ENCODE peak calls at places on chromosome 17, in ten cellular contexts. One of them, this sample, is unnamed.
A peak's percentile ranks its signal among the peaks of the same experiment; 100 is the strongest.

GRCh38 chr17:44655983-44656700 is at the start of gene MEIOC:
- DNase-seq in suprapubic skin: no peak
- DNase-seq in endodermal cell: peak; percentile 97
- DNase-seq in K562: no peak
- DNase-seq in A549: peak; percentile 97
- DNase-seq in left lung: no peak
- DNase-seq in CD8-positive, alpha-beta T cell: peak; percentile 16
- DNase-seq in stomach: no peak
- DNase-seq in MM.1S: no peak
- DNase-seq in mucosa of descending colon: peak; percentile 19
- DNase-seq in this sample: no peak

GRCh38 chr17:39209317-39210092 is 9.4 kb downstream of the RPL19 start:
- DNase-seq in suprapubic skin: no peak
- DNase-seq in endodermal cell: peak; percentile 86
- DNase-seq in K562: peak; percentile 40
- DNase-seq in A549: no peak
- DNase-seq in left lung: peak; percentile 83
- DNase-seq in CD8-positive, alpha-beta T cell: peak; percentile 70
- DNase-seq in stomach: peak; percentile 67
- DNase-seq in MM.1S: no peak
- DNase-seq in mucosa of descending colon: peak; percentile 70
- DNase-seq in this sample: no peak

GRCh38 chr17:30906101-30906911 is at the start of gene TEFM:
- DNase-seq in suprapubic skin: peak; percentile 95
- DNase-seq in endodermal cell: peak; percentile 100
- DNase-seq in K562: peak; percentile 85
- DNase-seq in A549: peak; percentile 96
- DNase-seq in left lung: peak; percentile 90
- DNase-seq in CD8-positive, alpha-beta T cell: peak; percentile 87
- DNase-seq in stomach: peak; percentile 91
- DNase-seq in MM.1S: peak; percentile 91
- DNase-seq in mucosa of descending colon: peak; percentile 96
- DNase-seq in this sample: peak; percentile 79

GRCh38 chr17:43608313-43608712 is 53.4 kb downstream of the MEOX1 start:
- DNase-seq in suprapubic skin: no peak
- DNase-seq in endodermal cell: no peak
- DNase-seq in K562: no peak
- DNase-seq in A549: no peak
- DNase-seq in left lung: no peak
- DNase-seq in CD8-positive, alpha-beta T cell: no peak
- DNase-seq in stomach: no peak
- DNase-seq in MM.1S: no peak
- DNase-seq in mucosa of descending colon: no peak
- DNase-seq in this sample: peak; percentile 84

GRCh38 chr17:45086865-45087495 is 25.9 kb downstream of the NMT1 start:
- DNase-seq in suprapubic skin: no peak
- DNase-seq in endodermal cell: no peak
- DNase-seq in K562: no peak
- DNase-seq in A549: no peak
- DNase-seq in left lung: no peak
- DNase-seq in CD8-positive, alpha-beta T cell: no peak
- DNase-seq in stomach: no peak
- DNase-seq in MM.1S: no peak
- DNase-seq in mucosa of descending colon: no peak
- DNase-seq in this sample: no peak

GRCh38 chr17:17091276-17091675 is 49.0 kb downstream of the MPRIP start:
- DNase-seq in suprapubic skin: no peak
- DNase-seq in endodermal cell: no peak
- DNase-seq in K562: no peak
- DNase-seq in A549: no peak
- DNase-seq in left lung: no peak
- DNase-seq in CD8-positive, alpha-beta T cell: no peak
- DNase-seq in stomach: no peak
- DNase-seq in MM.1S: no peak
- DNase-seq in mucosa of descending colon: peak; percentile 24
- DNase-seq in this sample: no peak

GRCh38 chr17:5425826-5426225 is 5.8 kb downstream of the RPAIN start:
- DNase-seq in suprapubic skin: no peak
- DNase-seq in endodermal cell: no peak
- DNase-seq in K562: no peak
- DNase-seq in A549: no peak
- DNase-seq in left lung: no peak
- DNase-seq in CD8-positive, alpha-beta T cell: no peak
- DNase-seq in stomach: no peak
- DNase-seq in MM.1S: no peak
- DNase-seq in mucosa of descending colon: no peak
- DNase-seq in this sample: no peak

GRCh38 chr17:33140413-33141099 is 148.9 kb downstream of the SPACA3 start:
- DNase-seq in suprapubic skin: no peak
- DNase-seq in endodermal cell: no peak
- DNase-seq in K562: no peak
- DNase-seq in A549: no peak
- DNase-seq in left lung: no peak
- DNase-seq in CD8-positive, alpha-beta T cell: no peak
- DNase-seq in stomach: no peak
- DNase-seq in MM.1S: no peak
- DNase-seq in mucosa of descending colon: no peak
- DNase-seq in this sample: no peak

GRCh38 chr17:338442-339192 is 14.0 kb downstream of the RPH3AL start:
- DNase-seq in suprapubic skin: no peak
- DNase-seq in endodermal cell: no peak
- DNase-seq in K562: no peak
- DNase-seq in A549: no peak
- DNase-seq in left lung: no peak
- DNase-seq in CD8-positive, alpha-beta T cell: no peak
- DNase-seq in stomach: peak; percentile 63
- DNase-seq in MM.1S: no peak
- DNase-seq in mucosa of descending colon: peak; percentile 27
- DNase-seq in this sample: no peak

GRCh38 chr17:41917192-41917591 is 1.6 kb downstream of the ACLY start:
- DNase-seq in suprapubic skin: no peak
- DNase-seq in endodermal cell: no peak
- DNase-seq in K562: no peak
- DNase-seq in A549: no peak
- DNase-seq in left lung: no peak
- DNase-seq in CD8-positive, alpha-beta T cell: no peak
- DNase-seq in stomach: no peak
- DNase-seq in MM.1S: no peak
- DNase-seq in mucosa of descending colon: no peak
- DNase-seq in this sample: no peak

GRCh38 chr17:71071837-71072236 is 902.5 kb downstream of the KCNJ2 start:
- DNase-seq in suprapubic skin: no peak
- DNase-seq in endodermal cell: no peak
- DNase-seq in K562: no peak
- DNase-seq in A549: peak; percentile 83
- DNase-seq in left lung: peak; percentile 40
- DNase-seq in CD8-positive, alpha-beta T cell: no peak
- DNase-seq in stomach: no peak
- DNase-seq in MM.1S: no peak
- DNase-seq in mucosa of descending colon: no peak
- DNase-seq in this sample: peak; percentile 97

DNA sequence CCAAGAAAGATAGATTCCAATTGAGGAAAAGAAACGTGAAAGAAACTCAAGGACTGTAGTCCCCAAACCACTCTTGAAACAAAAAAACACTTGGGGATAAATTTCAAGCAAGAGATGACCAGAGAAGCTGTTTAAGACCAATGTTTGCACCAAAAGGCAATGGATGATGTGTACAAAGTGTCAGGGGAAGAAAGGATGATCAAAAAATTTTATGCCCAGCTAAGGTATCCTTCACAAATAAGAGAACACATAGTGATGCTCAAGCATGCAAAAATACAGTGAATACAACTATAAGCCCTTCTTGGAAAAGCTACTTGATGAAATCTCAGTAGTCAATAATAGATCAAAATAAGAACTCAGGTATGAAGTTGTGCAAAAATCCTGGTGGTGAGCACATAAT is 281.1 kb downstream of the CEP112 start:
- DNase-seq in suprapubic skin: no peak
- DNase-seq in endodermal cell: no peak
- DNase-seq in K562: no peak
- DNase-seq in A549: no peak
- DNase-seq in left lung: no peak
- DNase-seq in CD8-positive, alpha-beta T cell: no peak
- DNase-seq in stomach: no peak
- DNase-seq in MM.1S: no peak
- DNase-seq in mucosa of descending colon: no peak
- DNase-seq in this sample: no peak
- TF ChIP-seq CTCF in suprapubic skin: no peak
- TF ChIP-seq CTCF in endodermal cell: no peak
- TF ChIP-seq CTCF in K562: no peak
- TF ChIP-seq CTCF in A549: no peak
- TF ChIP-seq CTCF in left lung: no peak
- TF ChIP-seq CTCF in CD8-positive, alpha-beta T cell: no peak
- TF ChIP-seq CTCF in stomach: no peak
- TF ChIP-seq CTCF in MM.1S: no peak
- TF ChIP-seq CTCF in mucosa of descending colon: no peak
- TF ChIP-seq CTCF in this sample: no peak

GRCh38 chr17:74449306-74449705 is 17.1 kb upstream of the CD300A start:
- DNase-seq in suprapubic skin: peak; percentile 76
- DNase-seq in endodermal cell: no peak
- DNase-seq in K562: no peak
- DNase-seq in A549: no peak
- DNase-seq in left lung: no peak
- DNase-seq in CD8-positive, alpha-beta T cell: no peak
- DNase-seq in stomach: no peak
- DNase-seq in MM.1S: no peak
- DNase-seq in mucosa of descending colon: no peak
- DNase-seq in this sample: no peak

GRCh38 chr17:74450231-74450630 is 16.2 kb upstream of the CD300A start:
- DNase-seq in suprapubic skin: no peak
- DNase-seq in endodermal cell: no peak
- DNase-seq in K562: no peak
- DNase-seq in A549: no peak
- DNase-seq in left lung: no peak
- DNase-seq in CD8-positive, alpha-beta T cell: no peak
- DNase-seq in stomach: no peak
- DNase-seq in MM.1S: no peak
- DNase-seq in mucosa of descending colon: no peak
- DNase-seq in this sample: no peak

GRCh38 chr17:74450925-74451403 is 15.5 kb upstream of the CD300A start:
- DNase-seq in suprapubic skin: no peak
- DNase-seq in endodermal cell: no peak
- DNase-seq in K562: no peak
- DNase-seq in A549: no peak
- DNase-seq in left lung: no peak
- DNase-seq in CD8-positive, alpha-beta T cell: no peak
- DNase-seq in stomach: no peak
- DNase-seq in MM.1S: no peak
- DNase-seq in mucosa of descending colon: no peak
- DNase-seq in this sample: no peak

GRCh38 chr17:74448774-74449173 is 16.9 kb downstream of the GPRC5C start:
- DNase-seq in suprapubic skin: peak; percentile 65
- DNase-seq in endodermal cell: no peak
- DNase-seq in K562: no peak
- DNase-seq in A549: no peak
- DNase-seq in left lung: no peak
- DNase-seq in CD8-positive, alpha-beta T cell: no peak
- DNase-seq in stomach: no peak
- DNase-seq in MM.1S: no peak
- DNase-seq in mucosa of descending colon: no peak
- DNase-seq in this sample: no peak

GRCh38 chr17:74449773-74450172 is 16.7 kb upstream of the CD300A start:
- DNase-seq in suprapubic skin: peak; percentile 71
- DNase-seq in endodermal cell: no peak
- DNase-seq in K562: no peak
- DNase-seq in A549: no peak
- DNase-seq in left lung: no peak
- DNase-seq in CD8-positive, alpha-beta T cell: no peak
- DNase-seq in stomach: peak; percentile 69
- DNase-seq in MM.1S: no peak
- DNase-seq in mucosa of descending colon: no peak
- DNase-seq in this sample: no peak
- H3K4me1 ChIP-seq in suprapubic skin: peaks cover 48% of the 10 kb centered on the region
- H3K4me1 ChIP-seq in endodermal cell: peaks cover 7% of the 10 kb centered on the region
- H3K4me1 ChIP-seq in K562: peaks cover 25% of the 10 kb centered on the region
- H3K4me1 ChIP-seq in A549: peaks cover 11% of the 10 kb centered on the region
- H3K4me1 ChIP-seq in left lung: peaks cover 14% of the 10 kb centered on the region
- H3K4me1 ChIP-seq in CD8-positive, alpha-beta T cell: peaks cover 16% of the 10 kb centered on the region
- H3K4me1 ChIP-seq in stomach: peaks cover 68% of the 10 kb centered on the region
- H3K4me1 ChIP-seq in MM.1S: peaks cover 4% of the 10 kb centered on the region
- H3K4me1 ChIP-seq in mucosa of descending colon: peaks cover 24% of the 10 kb centered on the region
- H3K4me1 ChIP-seq in this sample: no peaks in the 10 kb centered on the region

DNA sequence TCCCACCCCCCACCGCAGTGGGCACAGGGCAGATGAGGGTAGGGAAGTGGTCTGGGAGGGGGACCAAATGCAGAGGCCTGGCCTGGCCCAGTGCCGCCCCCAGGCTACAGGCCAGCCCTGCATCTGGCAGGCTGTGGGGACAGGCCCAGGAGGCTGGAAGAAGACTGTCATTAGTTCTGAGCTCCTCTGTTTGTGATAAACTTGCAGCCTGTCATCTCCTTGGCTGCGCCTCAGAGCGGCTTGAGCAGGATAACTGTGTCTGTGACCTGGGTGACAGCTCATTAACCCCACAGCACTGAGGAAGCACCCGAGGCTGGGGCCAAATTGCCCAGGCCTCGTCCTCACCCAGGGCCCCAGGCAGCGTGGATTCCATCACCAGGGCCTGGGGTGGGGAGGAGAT is 23.9 kb downstream of the ABCC3 start:
- DNase-seq in suprapubic skin: no peak
- DNase-seq in endodermal cell: peak; percentile 55
- DNase-seq in K562: no peak
- DNase-seq in A549: no peak
- DNase-seq in left lung: no peak
- DNase-seq in CD8-positive, alpha-beta T cell: no peak
- DNase-seq in stomach: no peak
- DNase-seq in MM.1S: no peak
- DNase-seq in mucosa of descending colon: no peak
- DNase-seq in this sample: no peak
- TF ChIP-seq CTCF in suprapubic skin: no peak
- TF ChIP-seq CTCF in endodermal cell: no peak
- TF ChIP-seq CTCF in K562: no peak
- TF ChIP-seq CTCF in A549: no peak
- TF ChIP-seq CTCF in left lung: no peak
- TF ChIP-seq CTCF in CD8-positive, alpha-beta T cell: no peak
- TF ChIP-seq CTCF in stomach: no peak
- TF ChIP-seq CTCF in MM.1S: no peak
- TF ChIP-seq CTCF in mucosa of descending colon: no peak
- TF ChIP-seq CTCF in this sample: no peak

DNA sequence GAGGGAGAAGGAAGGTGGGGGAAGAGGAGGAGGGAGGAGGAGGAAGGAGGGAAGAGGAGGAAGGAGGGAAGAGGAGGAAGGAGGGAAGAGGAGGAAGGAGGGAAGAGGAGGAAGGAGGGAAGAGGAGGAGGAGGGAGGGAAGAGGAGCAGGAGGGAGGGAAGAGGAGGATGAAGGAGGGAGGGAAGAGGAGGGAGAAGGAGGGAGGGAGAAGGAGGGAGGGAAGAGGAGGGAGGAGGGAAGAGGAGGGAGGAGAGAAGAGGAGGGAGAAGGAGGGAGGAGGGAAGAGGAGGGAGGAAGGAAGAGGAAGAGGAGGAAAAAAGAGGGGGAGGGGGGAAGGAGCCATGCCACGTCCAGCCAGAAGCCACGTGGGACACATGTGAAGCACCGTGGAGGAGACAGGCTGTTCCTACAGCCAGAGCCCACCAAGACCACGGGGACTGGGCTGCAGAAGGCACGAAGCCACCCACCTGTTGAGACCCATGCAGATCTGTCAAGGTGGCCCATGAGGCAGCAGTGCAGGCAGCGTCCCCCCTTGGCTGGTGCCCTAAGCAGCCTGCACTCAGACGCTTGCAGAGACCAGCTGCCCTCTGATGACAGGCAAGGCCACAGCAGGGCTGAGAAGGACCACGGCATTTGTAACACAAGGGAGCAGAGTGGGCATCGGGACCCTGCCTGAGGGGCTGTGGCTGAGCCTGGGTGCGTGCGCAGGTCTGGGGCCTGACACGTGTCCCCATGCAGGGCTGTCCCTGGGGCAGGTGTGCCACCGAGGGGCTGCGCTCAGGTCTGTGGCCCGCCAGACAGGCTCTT is 10.3 kb downstream of the NDUFAF8 start:
- DNase-seq in suprapubic skin: no peak
- DNase-seq in endodermal cell: no peak
- DNase-seq in K562: no peak
- DNase-seq in A549: no peak
- DNase-seq in left lung: no peak
- DNase-seq in CD8-positive, alpha-beta T cell: no peak
- DNase-seq in stomach: no peak
- DNase-seq in MM.1S: no peak
- DNase-seq in mucosa of descending colon: no peak
- DNase-seq in this sample: no peak
- H3K4me1 ChIP-seq in suprapubic skin: peaks cover 14% of the 10 kb centered on the region
- H3K4me1 ChIP-seq in endodermal cell: no peaks in the 10 kb centered on the region
- H3K4me1 ChIP-seq in K562: peaks cover 50% of the 10 kb centered on the region
- H3K4me1 ChIP-seq in A549: no peaks in the 10 kb centered on the region
- H3K4me1 ChIP-seq in left lung: no peaks in the 10 kb centered on the region
- H3K4me1 ChIP-seq in CD8-positive, alpha-beta T cell: peaks cover 8% of the 10 kb centered on the region
- H3K4me1 ChIP-seq in stomach: peaks cover under 1% of the 10 kb centered on the region
- H3K4me1 ChIP-seq in MM.1S: no peaks in the 10 kb centered on the region
- H3K4me1 ChIP-seq in mucosa of descending colon: peaks cover 33% of the 10 kb centered on the region
- H3K4me1 ChIP-seq in this sample: no peaks in the 10 kb centered on the region